ENCODE peak calls at places on chromosomes 7 and 10, in five cellular contexts. U is K562, G is GM12878, C is HepG2, Z is SK-N-SH. B is an unnamed sample.

GRCh38 chr10:132684164-132684891 is 101.6 kb downstream of the NKX6-2 start:
- DNase-seq in U (no peak), G (peak), C (no peak), Z (no peak), B (peak)

GRCh38 chr10:89182894-89183293 is 24.2 kb downstream of the CH25H start:
- DNase-seq in U (no peak), G (no peak), C (no peak), Z (no peak), B (no peak)

GRCh38 chr7:41093141-41093540 is 609.7 kb downstream of the INHBA start:
- DNase-seq in U (no peak), G (no peak), C (no peak), Z (no peak), B (no peak)

GRCh38 chr7:132275384-132275783 is 300.9 kb downstream of the PLXNA4 start:
- DNase-seq in U (no peak), G (no peak), C (no peak), Z (no peak), B (no peak)

GRCh38 chr7:20786421-20786778 is 286 bp downstream of the SP8 start:
- DNase-seq in U (peak), G (no peak), C (no peak), Z (peak), B (no peak)

GRCh38 chr7:75734586-75735047 is 4.1 kb downstream of the HIP1 start:
- DNase-seq in U (peak), G (no peak), C (peak), Z (no peak), B (peak)

GRCh38 chr7:43205171-43205795 is 92.8 kb downstream of the HECW1 start:
- DNase-seq in U (no peak), G (no peak), C (no peak), Z (no peak), B (peak)

GRCh38 chr7:41617987-41618386 is 84.9 kb downstream of the INHBA start:
- DNase-seq in U (no peak), G (no peak), C (no peak), Z (no peak), B (no peak)

GRCh38 chr10:129870926-129871660 is 93.0 kb downstream of the EBF3 start:
- DNase-seq in U (no peak), G (no peak), C (no peak), Z (peak), B (peak)

GRCh38 chr10:48290286-48290685 is 15.8 kb upstream of the FRMPD2 start:
- DNase-seq in U (no peak), G (no peak), C (no peak), Z (no peak), B (no peak)

GRCh38 chr7:123170333-123171016 is 29.3 kb downstream of the SLC13A1 start:
- DNase-seq in U (no peak), G (no peak), C (no peak), Z (no peak), B (no peak)

GRCh38 chr10:23331567-23332290 is 12.9 kb downstream of the C10orf67 start:
- DNase-seq in U (no peak), G (no peak), C (no peak), Z (no peak), B (peak)

GRCh38 chr7:110623436-110623835 is 467.5 kb upstream of the LRRN3 start:
- DNase-seq in U (no peak), G (no peak), C (no peak), Z (no peak), B (no peak)

GRCh38 chr10:48623009-48623408 is 18.1 kb upstream of the ARHGAP22 start:
- DNase-seq in U (no peak), G (no peak), C (no peak), Z (no peak), B (no peak)

GRCh38 chr10:110042891-110043290 is 35.1 kb downstream of the ADD3 start:
- DNase-seq in U (no peak), G (no peak), C (peak), Z (no peak), B (no peak)

GRCh38 chr7:120583835-120584586 is 273.9 kb downstream of the TSPAN12 start:
- DNase-seq in U (no peak), G (no peak), C (no peak), Z (no peak), B (peak)

GRCh38 chr7:84058311-84059076 is 136.1 kb downstream of the SEMA3A start:
- DNase-seq in U (no peak), G (no peak), C (peak), Z (no peak), B (peak)

GRCh38 chr7:47170516-47170915 is 411.4 kb downstream of the TNS3 start:
- DNase-seq in U (no peak), G (no peak), C (no peak), Z (no peak), B (peak)

GRCh38 chr7:159050703-159051102 is 94.0 kb downstream of the VIPR2 start:
- DNase-seq in U (no peak), G (no peak), C (no peak), Z (no peak), B (no peak)
- TF ChIP-seq MXI1 in U (no peak), G (no peak), C (no peak), Z (no peak), B (no peak)

GRCh38 chr7:135662123-135662372 is 266 bp upstream of the STMP1 start:
- DNase-seq in U (no peak), G (no peak), C (no peak), Z (no peak), B (no peak)
- TF ChIP-seq MXI1 in U (no peak), G (no peak), C (no peak), Z (no peak), B (no peak)

GRCh38 chr10:66931949-66932343 is 6.1 kb downstream of the LRRTM3 start:
- DNase-seq in U (no peak), G (no peak), C (no peak), Z (no peak), B (no peak)

GRCh38 chr10:66928791-66929190 is 3.0 kb downstream of the LRRTM3 start:
- DNase-seq in U (no peak), G (no peak), C (no peak), Z (no peak), B (no peak)

GRCh38 chr10:66929375-66929774 is 3.5 kb downstream of the LRRTM3 start:
- DNase-seq in U (no peak), G (no peak), C (no peak), Z (no peak), B (no peak)

GRCh38 chr10:66928000-66928770 is 2.3 kb downstream of the LRRTM3 start:
- DNase-seq in U (no peak), G (no peak), C (no peak), Z (peak), B (peak)

GRCh38 chr10:66931340-66931948 is 5.6 kb downstream of the LRRTM3 start:
- DNase-seq in U (peak), G (peak), C (peak), Z (peak), B (peak)
- TF ChIP-seq MXI1 in U (no peak), G (no peak), C (no peak), Z (no peak), B (no peak)

DNA sequence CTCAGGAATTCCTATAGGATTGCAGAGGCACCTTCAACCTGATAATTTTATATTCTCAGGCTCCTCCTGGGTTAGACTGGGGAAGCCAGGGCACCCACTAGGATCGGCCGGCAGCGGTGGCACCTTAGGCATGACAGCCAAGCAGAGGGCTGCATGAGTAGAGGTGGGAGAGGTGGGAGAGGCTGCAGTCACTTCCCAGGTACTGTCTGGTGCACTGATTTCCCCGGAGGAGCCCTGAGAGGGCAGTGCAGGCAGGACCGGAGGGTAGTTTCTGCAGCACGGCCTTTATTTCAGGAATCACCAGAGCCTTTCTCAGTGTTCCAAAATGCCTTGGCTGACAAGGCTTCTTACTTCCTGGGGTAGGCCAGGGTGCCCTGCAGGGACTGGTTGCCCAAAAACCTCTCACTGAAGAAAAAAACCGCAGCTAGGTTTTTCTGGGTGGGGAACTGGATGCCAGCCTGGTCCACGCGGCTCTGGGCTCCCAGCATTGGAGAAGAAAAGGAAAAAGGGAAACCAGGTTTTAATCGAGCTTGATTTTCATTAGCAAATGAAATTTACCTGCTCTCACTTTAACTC is 3.6 kb upstream of the HOXA13 start:
- DNase-seq in U (no peak), G (no peak), C (no peak), Z (no peak), B (no peak)
- TF ChIP-seq MXI1 in U (no peak), G (no peak), C (no peak), Z (no peak), B (no peak)

GRCh38 chr7:151630349-151630748 is 110.7 kb upstream of the RHEB start:
- DNase-seq in U (no peak), G (no peak), C (no peak), Z (no peak), B (no peak)

GRCh38 chr7:151629873-151630272 is 110.2 kb upstream of the RHEB start:
- DNase-seq in U (no peak), G (no peak), C (no peak), Z (no peak), B (no peak)

GRCh38 chr7:151631968-151632749 is 112.5 kb upstream of the RHEB start:
- DNase-seq in U (peak), G (peak), C (peak), Z (peak), B (peak)

GRCh38 chr7:151632750-151633515 is 113.2 kb upstream of the RHEB start:
- DNase-seq in U (no peak), G (peak), C (no peak), Z (no peak), B (peak)

DNA sequence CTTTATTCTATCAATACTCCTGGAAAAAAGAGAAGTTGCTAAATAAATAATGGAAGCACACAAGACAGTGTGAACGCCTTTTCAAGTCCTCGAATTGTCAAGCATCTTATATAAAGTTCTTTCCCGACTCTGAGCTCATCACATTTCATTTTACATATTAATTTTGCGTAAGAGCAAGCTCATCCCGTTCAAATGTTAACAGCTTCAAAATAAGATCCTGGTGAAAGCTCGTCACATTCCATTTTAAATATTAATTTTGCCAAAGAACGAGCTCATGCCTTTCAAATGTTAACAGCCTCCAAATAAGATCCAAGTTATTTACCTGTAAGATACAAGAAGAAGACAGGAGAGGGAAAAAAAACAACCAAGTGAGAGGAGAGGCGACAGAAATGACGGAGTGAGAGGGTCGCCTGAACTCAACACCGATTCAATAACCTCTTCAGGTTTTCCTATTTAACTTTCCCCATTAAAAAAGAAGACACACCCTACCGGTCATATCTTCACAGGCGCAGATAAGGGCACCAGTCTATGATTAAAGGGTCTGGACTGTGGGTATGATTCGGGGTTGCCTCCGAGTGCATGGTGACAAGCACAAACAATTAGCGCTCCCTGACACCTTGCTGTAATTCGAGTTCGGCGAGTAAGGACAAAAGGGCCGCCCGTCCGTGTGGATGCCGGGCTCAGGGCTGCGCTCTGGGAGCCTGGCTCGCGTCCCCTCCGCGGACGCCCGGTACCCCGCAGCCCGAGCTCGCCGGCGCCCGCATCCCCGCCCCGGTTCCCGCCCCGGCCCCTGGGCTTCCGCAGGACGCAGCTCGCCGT is 111.7 kb upstream of the RHEB start:
- DNase-seq in U (no peak), G (peak), C (no peak), Z (no peak), B (no peak)
- TF ChIP-seq MXI1 in U (no peak), G (no peak), C (no peak), Z (peak), B (no peak)

GRCh38 chr10:125039354-125039769 is 97.4 kb downstream of the ZRANB1 start:
- DNase-seq in U (no peak), G (no peak), C (no peak), Z (no peak), B (no peak)

GRCh38 chr10:125035588-125036298 is 93.8 kb downstream of the ZRANB1 start:
- DNase-seq in U (no peak), G (no peak), C (no peak), Z (peak), B (no peak)

GRCh38 chr10:125035136-125035535 is 93.2 kb downstream of the ZRANB1 start:
- DNase-seq in U (no peak), G (no peak), C (peak), Z (no peak), B (peak)

GRCh38 chr10:125038637-125039036 is 96.7 kb downstream of the ZRANB1 start:
- DNase-seq in U (no peak), G (no peak), C (peak), Z (no peak), B (no peak)

DNA sequence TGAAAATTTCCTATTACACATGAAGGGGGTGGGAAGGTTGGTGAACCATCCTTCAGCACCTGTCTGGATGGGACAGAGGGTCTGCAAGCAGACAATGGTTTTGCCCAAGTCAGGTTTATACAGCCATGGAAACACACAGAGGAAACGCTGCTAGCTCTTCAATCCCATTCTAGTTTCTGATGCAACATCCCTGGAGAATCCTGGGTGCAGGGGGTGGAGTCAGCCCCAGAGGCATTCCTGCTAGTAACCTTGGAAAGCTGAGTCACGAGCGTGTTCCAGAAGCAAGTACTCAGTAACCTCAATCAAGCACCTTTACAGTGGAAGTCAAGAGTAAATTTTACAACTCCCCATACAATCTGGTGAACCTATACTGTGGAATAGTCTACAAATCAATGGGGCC is 95.2 kb downstream of the ZRANB1 start:
- DNase-seq in U (no peak), G (no peak), C (peak), Z (no peak), B (peak)
- TF ChIP-seq MXI1 in U (no peak), G (no peak), C (no peak), Z (no peak), B (peak)

B was measured in IMR-90.